ENCODE peak calls at places on chromosome 17, in five cellular contexts. F, Y, N, O and I are unnamed samples.

GRCh38 chr17:32015245-32016013 is 8.2 kb downstream of the LRRC37B start:
- DNase-seq in F (no peak), Y (no peak), N (no peak), O (no peak), I (peak; percentile 18)

GRCh38 chr17:393806-394717 is 41.5 kb upstream of the RPH3AL start:
- DNase-seq in F (no peak), Y (no peak), N (no peak), O (no peak), I (peak; percentile 45)

GRCh38 chr17:4858880-4859260 is 25.7 kb downstream of the MINK1 start:
- DNase-seq in F (peak; percentile 59), Y (peak; percentile 83), N (peak; percentile 91), O (no peak), I (no peak)

GRCh38 chr17:51427259-51428255 is 167.2 kb downstream of the UTP18 start:
- DNase-seq in F (no peak), Y (no peak), N (no peak), O (no peak), I (no peak)

GRCh38 chr17:29138991-29139682 is 41.1 kb downstream of the MYO18A start:
- DNase-seq in F (peak; percentile 46), Y (no peak), N (no peak), O (no peak), I (peak; percentile 93)

GRCh38 chr17:17347234-17347955 is 44.2 kb downstream of the NT5M start:
- DNase-seq in F (peak; percentile 17), Y (no peak), N (no peak), O (no peak), I (peak; percentile 62)

GRCh38 chr17:79670537-79671386 is 59.9 kb upstream of the RBFOX3 start:
- DNase-seq in F (no peak), Y (no peak), N (no peak), O (no peak), I (peak; percentile 37)

GRCh38 chr17:8154608-8155152 is 2.5 kb upstream of the PER1 start:
- DNase-seq in F (no peak), Y (no peak), N (no peak), O (no peak), I (no peak)

GRCh38 chr17:66720027-66720426 is 114.9 kb upstream of the CACNG5 start:
- DNase-seq in F (no peak), Y (no peak), N (no peak), O (no peak), I (no peak)

GRCh38 chr17:33936764-33937163 is 318.3 kb upstream of the CCL2 start:
- DNase-seq in F (no peak), Y (no peak), N (no peak), O (no peak), I (no peak)

GRCh38 chr17:67377727-67378443 is 804 bp downstream of the PITPNC1 start:
- DNase-seq in F (peak; percentile 54), Y (peak; percentile 36), N (peak; percentile 41), O (no peak), I (peak; percentile 92)

GRCh38 chr17:77096570-77097214 is 44.1 kb upstream of the SEC14L1 start:
- DNase-seq in F (peak; percentile 60), Y (no peak), N (peak; percentile 43), O (peak; percentile 41), I (no peak)

GRCh38 chr17:30541802-30542201 is 64.6 kb downstream of the GOSR1 start:
- DNase-seq in F (no peak), Y (no peak), N (no peak), O (no peak), I (no peak)

GRCh38 chr17:50952889-50953288 is 86.7 kb upstream of the TOB1 start:
- DNase-seq in F (no peak), Y (no peak), N (no peak), O (no peak), I (no peak)

GRCh38 chr17:50344712-50345380 is 1.1 kb upstream of the XYLT2 start:
- DNase-seq in F (peak; percentile 69), Y (no peak), N (no peak), O (no peak), I (no peak)

GRCh38 chr17:64281962-64282752 is 19.1 kb upstream of the TEX2 start:
- DNase-seq in F (peak; percentile 68), Y (peak; percentile 52), N (peak; percentile 46), O (peak; percentile 72), I (peak; percentile 80)

GRCh38 chr17:49557204-49558024 is 18.3 kb upstream of the NXPH3 start:
- DNase-seq in F (peak; percentile 51), Y (no peak), N (no peak), O (peak; percentile 73), I (peak; percentile 36)

GRCh38 chr17:52710363-52710901 is 551.9 kb upstream of the CA10 start:
- DNase-seq in F (no peak), Y (no peak), N (no peak), O (no peak), I (no peak)

GRCh38 chr17:49898547-49899490 is 51.0 kb upstream of the TAC4 start:
- DNase-seq in F (no peak), Y (no peak), N (no peak), O (peak; percentile 66), I (no peak)

GRCh38 chr17:17712268-17712924 is 31.1 kb downstream of the RAI1 start:
- DNase-seq in F (no peak), Y (no peak), N (no peak), O (no peak), I (no peak)

GRCh38 chr17:68470959-68471358 is 13.7 kb upstream of the WIPI1 start:
- DNase-seq in F (no peak), Y (no peak), N (no peak), O (no peak), I (no peak)

GRCh38 chr17:4710693-4711634 is 532 bp downstream of the ARRB2 start:
- DNase-seq in F (peak; percentile 35), Y (no peak), N (no peak), O (no peak), I (no peak)

GRCh38 chr17:67784364-67785121 is 40.8 kb upstream of the BPTF start:
- DNase-seq in F (peak; percentile 42), Y (no peak), N (no peak), O (no peak), I (no peak)

GRCh38 chr17:66676421-66676820 is 158.5 kb upstream of the CACNG5 start:
- DNase-seq in F (peak; percentile 88), Y (peak; percentile 86), N (peak; percentile 89), O (no peak), I (no peak)

GRCh38 chr17:63946440-63947363 is 14.6 kb upstream of the CD79B start:
- DNase-seq in F (peak; percentile 51), Y (no peak), N (peak; percentile 15), O (peak; percentile 48), I (peak; percentile 92)

GRCh38 chr17:68790931-68791330 is 164.3 kb downstream of the ABCA8 start:
- DNase-seq in F (no peak), Y (no peak), N (no peak), O (no peak), I (no peak)

GRCh38 chr17:28326114-28326513 is 7.1 kb downstream of the TMEM97 start:
- DNase-seq in F (peak; percentile 52), Y (no peak), N (peak; percentile 50), O (no peak), I (no peak)

GRCh38 chr17:41835214-41835799 is 725 bp downstream of the NT5C3B start:
- DNase-seq in F (no peak), Y (no peak), N (no peak), O (no peak), I (peak; percentile 77)

GRCh38 chr17:76738468-76738850 is 540 bp downstream of the MFSD11 start:
- DNase-seq in F (no peak), Y (no peak), N (no peak), O (no peak), I (no peak)

GRCh38 chr17:80061421-80061820 is 25.0 kb downstream of the CCDC40 start:
- DNase-seq in F (no peak), Y (no peak), N (no peak), O (no peak), I (no peak)

GRCh38 chr17:48825446-48826381 is 5.1 kb upstream of the CALCOCO2 start:
- DNase-seq in F (no peak), Y (no peak), N (no peak), O (no peak), I (no peak)

GRCh38 chr17:332558-333322 is 19.9 kb downstream of the RPH3AL start:
- DNase-seq in F (no peak), Y (peak; percentile 36), N (no peak), O (no peak), I (peak; percentile 75)

GRCh38 chr17:9223531-9223930 is 202.2 kb downstream of the NTN1 start:
- DNase-seq in F (no peak), Y (no peak), N (no peak), O (no peak), I (peak; percentile 48)
- TF ChIP-seq POLR2A in F (no peak), Y (no peak), N (no peak), O (no peak), I (no peak)

GRCh38 chr17:43467981-43468541 is 15.7 kb upstream of the DHX8 start:
- DNase-seq in F (no peak), Y (no peak), N (no peak), O (no peak), I (no peak)
- TF ChIP-seq POLR2AphosphoS5 in F (no peak), Y (peak; percentile 58), N (no peak), O (no peak), I (no peak)

DNA sequence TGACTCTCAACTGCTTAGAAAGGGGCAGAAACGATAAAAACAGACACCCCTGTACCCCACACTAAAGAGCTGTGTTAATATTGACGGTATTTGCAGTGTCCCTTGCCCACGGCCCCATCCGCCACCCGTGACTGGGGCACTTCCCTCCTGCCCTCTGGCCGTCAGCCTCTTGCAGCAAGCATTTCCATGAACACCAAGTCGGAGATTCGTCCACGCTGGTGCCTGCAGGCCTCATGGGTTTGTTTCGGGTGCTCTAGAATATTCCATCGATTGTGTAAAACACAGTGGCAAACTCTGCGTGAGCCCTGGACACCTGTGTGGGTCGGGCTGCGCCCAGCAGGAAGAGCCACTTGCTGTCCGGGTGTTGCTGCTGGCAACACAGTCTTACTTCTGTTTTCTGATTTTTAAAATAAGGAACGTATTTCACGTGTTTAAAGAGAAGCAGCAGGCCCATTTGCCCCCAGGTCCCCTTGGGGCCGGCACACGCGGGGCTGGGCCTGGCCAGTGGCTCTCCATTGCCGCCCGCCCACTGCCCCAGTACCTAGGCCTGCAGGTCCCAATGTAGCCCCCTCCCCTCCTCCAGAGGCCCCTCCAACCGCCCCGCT is 10.1 kb downstream of the CYBC1 start:
- DNase-seq in F (peak; percentile 34), Y (no peak), N (no peak), O (no peak), I (peak; percentile 85)
- H3K4me3 ChIP-seq in F (no peak overlapping the region), Y (no peak overlapping the region), N (no peak overlapping the region), O (no peak overlapping the region), I (no peak overlapping the region)

GRCh38 chr17:10729334-10730193 is at the start of gene TMEM220:
- DNase-seq in F (peak; percentile 82), Y (peak; percentile 68), N (peak; percentile 66), O (peak; percentile 26), I (peak; percentile 92)

GRCh38 chr17:10730956-10731879 is 1.4 kb upstream of the TMEM220 start:
- DNase-seq in F (peak; percentile 63), Y (no peak), N (no peak), O (no peak), I (no peak)

GRCh38 chr17:10725262-10725661 is 4.6 kb downstream of the TMEM220 start:
- DNase-seq in F (no peak), Y (no peak), N (no peak), O (peak; percentile 21), I (no peak)

GRCh38 chr17:10727192-10727591 is 2.6 kb downstream of the TMEM220 start:
- DNase-seq in F (no peak), Y (no peak), N (no peak), O (no peak), I (no peak)

DNA sequence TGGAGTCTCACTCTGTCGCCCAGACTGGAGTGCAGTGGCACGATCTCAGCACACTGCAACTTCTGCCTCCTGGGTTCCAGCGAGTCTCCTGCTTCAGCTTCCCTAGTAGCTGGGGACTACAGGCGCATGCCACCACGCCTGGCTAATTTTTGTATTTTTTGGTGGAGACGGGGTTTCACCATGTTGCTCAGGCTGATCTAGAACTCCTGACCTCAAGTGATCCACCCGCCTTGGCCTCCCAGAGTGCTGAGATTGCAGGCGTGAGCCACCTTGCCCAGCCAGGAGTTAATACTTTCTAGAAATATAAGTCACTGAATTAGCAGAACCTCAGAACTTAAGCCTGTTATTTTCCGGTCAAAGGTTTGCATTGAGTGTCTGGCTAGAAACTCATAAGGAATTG is 1.5 kb downstream of the TMEM220 start:
- DNase-seq in F (no peak), Y (no peak), N (no peak), O (no peak), I (no peak)
- TF ChIP-seq POLR2A in F (no peak), Y (no peak), N (no peak), O (no peak), I (no peak)